ENCODE peak calls at places on chromosomes 6 and 20, in six cellular contexts. V, I, A, C, L and K are unnamed samples.

GRCh38 chr20:4483481-4483880 is 238.2 kb upstream of the PRND start:
- DNase-seq in A (no peak), I (peak), L (no peak), V (peak), C (no peak), K (peak)

GRCh38 chr6:218153-219018 is 73.9 kb upstream of the DUSP22 start:
- DNase-seq in L (peak), V (no peak), C (no peak), A (no peak), I (no peak), K (peak)

GRCh38 chr6:159075506-159076100 is 30.8 kb upstream of the TAGAP start:
- DNase-seq in V (no peak), L (no peak), I (no peak), A (peak), C (no peak), K (no peak)

GRCh38 chr20:48603116-48603818 is 224.5 kb downstream of the PREX1 start:
- DNase-seq in L (no peak), I (no peak), V (no peak), A (peak), C (no peak), K (no peak)

GRCh38 chr6:158290659-158291058 is 21.6 kb upstream of the TULP4 start:
- DNase-seq in A (no peak), I (no peak), V (no peak), C (no peak), L (peak), K (no peak)

GRCh38 chr20:39993737-39994136 is 695.3 kb downstream of the MAFB start:
- DNase-seq in V (no peak), I (no peak), A (no peak), L (no peak), C (no peak), K (no peak)

GRCh38 chr20:370977-371754 is 9.4 kb upstream of the TRIB3 start:
- DNase-seq in L (no peak), I (no peak), V (no peak), C (no peak), A (no peak), K (peak)

GRCh38 chr6:149544646-149545257 is 1.1 kb downstream of the PPIL4 start:
- DNase-seq in I (no peak), V (no peak), L (peak), A (no peak), C (no peak), K (no peak)

GRCh38 chr6:6942826-6943225 is 164.9 kb upstream of the RREB1 start:
- DNase-seq in I (peak), L (no peak), A (no peak), V (no peak), C (no peak), K (peak)

GRCh38 chr6:117908246-117909107 is 1.4 kb downstream of the SLC35F1 start:
- DNase-seq in V (no peak), C (no peak), L (no peak), A (peak), I (no peak), K (no peak)

GRCh38 chr20:9412309-9412708 is 102.1 kb upstream of the LAMP5 start:
- DNase-seq in A (no peak), V (no peak), C (no peak), L (no peak), I (no peak), K (no peak)

GRCh38 chr6:30238178-30238795 is 25.1 kb upstream of the TRIM26 start:
- DNase-seq in C (peak), L (peak), V (peak), I (peak), A (peak), K (no peak)

GRCh38 chr6:92577077-92577719 is 842.2 kb downstream of the EPHA7 start:
- DNase-seq in V (peak), I (peak), C (no peak), A (peak), L (no peak), K (no peak)

GRCh38 chr6:4788482-4788881 is 12.3 kb downstream of the CDYL start:
- DNase-seq in L (no peak), A (peak), V (no peak), I (no peak), C (no peak), K (no peak)

GRCh38 chr20:22791877-22792525 is 207.6 kb upstream of the FOXA2 start:
- DNase-seq in L (no peak), C (no peak), A (no peak), V (no peak), I (no peak), K (no peak)
- H2AFZ ChIP-seq in L (no peak), C (no peak), A (no peak), V (no peak), I (no peak), K (no peak)

GRCh38 chr6:26300043-26300331 is 65.0 kb upstream of the BTN3A2 start:
- DNase-seq in A (no peak), C (no peak), L (no peak), I (no peak), V (no peak), K (no peak)
- H2AFZ ChIP-seq in A (no peak), C (no peak), L (no peak), I (no peak), V (no peak), K (no peak)

DNA sequence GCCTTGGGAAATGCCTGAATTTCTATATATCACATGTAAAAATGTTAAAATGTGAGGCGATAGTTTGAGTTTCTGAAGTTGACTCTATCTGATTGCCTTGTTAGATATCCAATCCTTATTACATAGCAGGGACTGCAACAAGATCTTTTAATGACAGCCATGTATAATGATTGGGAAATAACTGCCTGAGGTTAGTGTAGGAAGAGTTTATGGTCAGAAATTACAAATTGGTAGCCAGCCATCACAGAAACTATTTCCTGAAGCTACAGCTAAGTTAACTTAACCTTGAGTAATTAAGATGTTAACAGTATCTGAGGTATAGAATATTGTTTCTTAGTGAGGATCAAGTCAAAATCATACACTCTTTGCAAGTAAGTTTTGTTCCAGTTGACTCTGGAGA is 41.0 kb downstream of the AKIRIN2 start:
- DNase-seq in V (peak), C (no peak), L (no peak), I (peak), A (no peak), K (no peak)
- H2AFZ ChIP-seq in V (no peak), C (no peak), L (no peak), I (no peak), A (no peak), K (no peak)

DNA sequence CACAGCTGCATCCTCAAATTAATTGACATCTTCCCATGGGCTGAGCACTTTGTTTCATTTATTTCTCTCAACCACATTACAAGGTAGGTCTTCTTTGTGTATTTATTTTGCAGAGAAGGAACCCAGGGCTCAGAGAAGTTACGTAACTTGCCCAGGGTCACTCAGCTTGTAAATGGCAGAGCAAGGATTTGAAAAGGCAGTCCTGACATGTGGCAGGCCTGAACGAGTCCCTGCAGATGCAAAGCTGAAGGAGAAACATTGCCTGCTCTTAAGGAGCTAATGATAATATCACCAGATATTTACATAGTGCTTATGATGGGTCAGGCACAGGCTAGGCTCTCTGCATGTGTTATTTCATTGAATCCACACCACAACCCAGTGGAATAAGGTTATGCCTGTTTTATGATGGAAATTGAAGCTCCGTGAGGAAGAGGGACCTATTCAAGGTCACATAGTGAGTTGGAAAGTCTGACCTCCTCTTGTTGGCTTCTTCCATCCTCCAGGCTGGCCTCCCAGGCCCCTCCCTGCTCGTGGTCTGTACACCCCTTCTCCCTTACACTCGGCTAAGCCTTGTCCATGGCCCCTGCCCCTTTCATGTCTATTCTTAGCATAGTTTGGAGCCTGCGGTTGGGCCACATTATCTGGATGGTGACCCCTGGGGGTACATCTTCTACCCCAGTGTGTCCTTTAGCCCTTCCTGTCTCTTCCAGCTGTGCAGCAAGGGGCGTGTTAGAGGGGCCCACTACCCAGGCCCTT is 12.5 kb downstream of the MYH7B start:
- DNase-seq in V (no peak), A (no peak), L (no peak), I (no peak), C (no peak), K (peak)
- H2AFZ ChIP-seq in V (no peak), A (no peak), L (no peak), I (no peak), C (no peak), K (no peak)

GRCh38 chr6:114581293-114581692 is 238.5 kb upstream of the HS3ST5 start:
- DNase-seq in V (no peak), I (no peak), C (no peak), L (no peak), A (no peak), K (peak)
- H2AFZ ChIP-seq in V (no peak), I (no peak), C (no peak), L (no peak), A (no peak), K (no peak)

GRCh38 chr6:84615987-84616386 is 148.4 kb downstream of the TBX18 start:
- DNase-seq in V (no peak), A (no peak), L (no peak), C (no peak), I (no peak), K (no peak)

GRCh38 chr6:84618836-84619235 is 145.6 kb downstream of the TBX18 start:
- DNase-seq in I (peak), V (peak), L (no peak), C (no peak), A (peak), K (peak)

GRCh38 chr6:84623956-84624680 is 140.3 kb downstream of the TBX18 start:
- DNase-seq in I (peak), V (peak), C (no peak), L (no peak), A (no peak), K (peak)

GRCh38 chr6:84615113-84615850 is 149.1 kb downstream of the TBX18 start:
- DNase-seq in I (no peak), L (no peak), A (no peak), V (no peak), C (no peak), K (no peak)

GRCh38 chr6:84618046-84618752 is 146.2 kb downstream of the TBX18 start:
- DNase-seq in A (no peak), I (peak), L (no peak), C (no peak), V (peak), K (peak)
- H2AFZ ChIP-seq in A (peak), I (peak), L (no peak), C (peak), V (peak), K (peak)

GRCh38 chr6:12693122-12693521 is 23.4 kb upstream of the PHACTR1 start:
- DNase-seq in I (no peak), A (no peak), L (no peak), V (no peak), C (no peak), K (no peak)

DNA sequence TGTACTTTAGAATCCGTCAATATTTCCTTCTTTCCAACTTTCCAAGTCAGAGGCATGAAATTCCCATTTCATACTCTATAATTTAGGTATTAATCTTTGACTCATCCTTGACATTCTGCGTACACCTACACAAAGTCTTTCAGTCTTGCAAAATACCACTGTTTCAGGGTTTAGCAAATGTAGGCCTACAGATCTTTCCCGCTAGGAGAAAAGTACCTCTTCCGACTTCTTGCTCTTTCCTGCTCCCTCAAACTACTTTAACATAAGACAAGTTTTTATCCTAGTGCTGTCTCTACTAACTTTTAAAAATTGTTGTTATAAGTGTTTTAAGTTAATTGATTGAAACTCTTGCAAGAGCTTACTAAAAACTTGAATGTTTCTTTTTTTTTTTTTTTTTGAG is 18.3 kb upstream of the PHACTR1 start:
- DNase-seq in I (no peak), C (no peak), V (no peak), L (no peak), A (no peak), K (no peak)
- H2AFZ ChIP-seq in I (no peak), C (no peak), V (no peak), L (no peak), A (no peak), K (no peak)

GRCh38 chr6:131773284-131773950 is 34.4 kb upstream of the ENPP1 start:
- DNase-seq in A (no peak), L (no peak), V (no peak), I (no peak), C (no peak), K (no peak)

GRCh38 chr6:131769385-131770141 is 38.3 kb upstream of the ENPP1 start:
- DNase-seq in A (no peak), I (no peak), C (no peak), V (no peak), L (no peak), K (no peak)

GRCh38 chr6:131765853-131766135 is 42.0 kb upstream of the ENPP1 start:
- DNase-seq in I (no peak), V (no peak), C (no peak), A (no peak), L (no peak), K (no peak)

GRCh38 chr6:131766631-131767030 is 41.2 kb upstream of the ENPP1 start:
- DNase-seq in C (no peak), V (no peak), L (no peak), A (no peak), I (no peak), K (no peak)

GRCh38 chr6:131770776-131771175 is 37.0 kb upstream of the ENPP1 start:
- DNase-seq in V (no peak), L (no peak), A (no peak), C (no peak), I (no peak), K (no peak)
- H2AFZ ChIP-seq in V (no peak), L (no peak), A (peak), C (no peak), I (no peak), K (peak)